ENCODE peak calls at places on chromosome 1, in four cellular contexts. K is mesenchymal stem cell, H is astrocyte, T is breast epithelium. F is an unnamed sample.

GRCh38 chr1:151713044-151713443 is 3.6 kb downstream of the CELF3 start:
- DNase-seq in K (no peak), H (no peak), T (no peak), F (no peak)

GRCh38 chr1:226606311-226607267 is 58.0 kb downstream of the STUM start:
- DNase-seq in K (no peak), H (no peak), T (no peak), F (no peak)

GRCh38 chr1:48469616-48470500 is 2.1 kb downstream of the SPATA6 start:
- DNase-seq in T (peak; percentile 63), K (peak; percentile 8), H (peak; percentile 77), F (peak; percentile 60)

GRCh38 chr1:58755468-58755872 is 28.4 kb downstream of the JUN start:
- DNase-seq in H (peak; percentile 100), K (peak; percentile 97), T (peak; percentile 84), F (peak; percentile 96)

GRCh38 chr1:67317803-67318202 is 10.1 kb downstream of the IL12RB2 start:
- DNase-seq in H (no peak), T (no peak), K (no peak), F (no peak)

GRCh38 chr1:228392111-228392936 is 14.3 kb downstream of the TRIM11 start:
- DNase-seq in T (no peak), K (peak; percentile 44), H (no peak), F (peak; percentile 67)

GRCh38 chr1:158506369-158506987 is 34.5 kb downstream of the OR10R2 start:
- DNase-seq in T (no peak), H (no peak), K (peak; percentile 23), F (peak; percentile 21)

GRCh38 chr1:21763236-21763635 is 19.7 kb downstream of the USP48 start:
- DNase-seq in K (no peak), H (no peak), T (no peak), F (no peak)

GRCh38 chr1:177065430-177065829 is 99.1 kb downstream of the ASTN1 start:
- DNase-seq in H (no peak), T (no peak), K (no peak), F (no peak)

GRCh38 chr1:203464226-203464625 is 11.4 kb upstream of the PRELP start:
- DNase-seq in T (peak; percentile 67), K (no peak), H (peak; percentile 38), F (no peak)

GRCh38 chr1:66251521-66251920 is 282.4 kb upstream of the SGIP1 start:
- DNase-seq in T (no peak), H (no peak), K (peak; percentile 29), F (no peak)

GRCh38 chr1:197463142-197463541 is 195.1 kb downstream of the CRB1 start:
- DNase-seq in K (no peak), H (no peak), T (no peak), F (no peak)

GRCh38 chr1:178796013-178796412 is 71.0 kb downstream of the RALGPS2 start:
- DNase-seq in K (no peak), H (no peak), T (no peak), F (no peak)

DNA sequence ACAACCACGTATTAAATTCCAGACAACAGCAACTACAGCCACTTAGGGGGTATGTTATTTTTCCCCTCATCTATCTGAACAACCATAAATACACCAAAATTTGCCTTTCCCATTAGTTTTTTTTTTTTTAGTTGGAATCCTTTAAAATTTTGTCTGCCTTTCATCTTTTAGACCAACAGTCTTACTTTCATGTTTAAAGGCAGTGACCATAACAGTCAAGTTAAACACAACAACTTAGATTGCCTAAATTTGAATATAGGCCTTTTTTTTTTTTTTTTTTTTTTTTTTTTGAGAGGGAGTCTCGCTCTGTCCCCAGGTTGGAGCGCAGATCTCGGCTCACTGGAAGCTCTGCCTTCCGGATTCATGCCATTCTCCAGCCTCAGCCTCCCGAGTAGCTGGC is 3.4 kb downstream of the GPBP1L1 start:
- DNase-seq in T (no peak), H (no peak), K (no peak), F (no peak)
- H3K27ac ChIP-seq in T (peak overlapping the region; percentile 48), H (no peak overlapping the region), K (no peak overlapping the region), F (no peak overlapping the region)

DNA sequence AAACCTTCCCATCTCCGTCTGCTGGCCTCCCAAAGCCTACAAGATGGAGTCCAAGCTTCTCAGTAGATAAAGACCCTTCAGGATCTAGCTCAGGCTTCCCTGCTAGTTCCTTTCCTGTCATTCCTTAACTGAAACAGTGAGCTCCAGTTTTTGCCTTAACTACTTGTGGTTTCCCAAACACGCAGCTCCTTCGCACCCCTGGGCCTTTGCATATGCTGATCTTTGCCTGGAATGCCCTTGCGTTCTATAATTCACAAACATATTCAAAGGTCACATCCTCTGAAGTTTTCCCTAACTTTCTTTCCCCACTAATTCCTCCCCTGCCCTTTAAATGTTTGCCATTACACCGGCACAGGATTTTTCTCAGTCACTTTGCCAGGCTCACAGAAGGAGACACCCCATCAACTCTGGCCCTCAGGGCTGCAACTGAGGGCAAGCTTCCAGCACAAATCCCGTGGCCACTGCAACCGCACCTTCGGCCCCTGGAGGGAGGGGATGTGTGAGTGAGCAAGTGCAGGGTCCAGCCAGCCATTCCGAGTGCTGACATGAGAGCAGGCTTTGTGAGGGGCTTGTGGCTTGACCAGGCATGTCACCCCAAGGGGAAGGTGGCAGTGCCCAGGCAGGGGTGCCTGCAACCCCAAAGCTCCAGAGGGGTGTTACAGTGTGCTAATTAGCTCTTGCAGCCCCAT is 41.3 kb downstream of the RAB3B start:
- DNase-seq in K (no peak), T (no peak), H (no peak), F (no peak)
- H3K27ac ChIP-seq in K (no peak overlapping the region), T (peak overlapping the region; percentile 18), H (no peak overlapping the region), F (no peak overlapping the region)

DNA sequence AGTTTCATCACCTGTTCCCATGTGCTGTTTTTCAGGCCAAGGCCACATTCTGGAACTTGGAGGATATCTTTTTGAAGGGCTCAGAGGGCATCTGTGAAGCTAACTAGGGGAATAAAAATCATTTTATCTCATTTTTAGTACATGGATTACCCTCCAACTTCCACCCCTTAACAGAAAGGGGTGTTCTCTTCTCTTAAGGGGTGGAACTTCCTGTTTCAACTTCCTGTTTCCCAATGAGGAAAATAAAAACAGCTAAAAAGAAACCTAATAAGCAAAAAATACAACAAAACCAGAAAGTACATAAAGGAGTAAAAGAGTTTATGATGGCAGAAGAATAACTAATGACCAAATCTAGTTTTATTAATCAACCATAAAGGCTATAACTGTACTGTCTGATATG is 24.8 kb upstream of the SLC22A15 start:
- DNase-seq in T (no peak), H (no peak), K (no peak), F (no peak)
- H3K27ac ChIP-seq in T (no peak overlapping the region), H (no peak overlapping the region), K (no peak overlapping the region), F (no peak overlapping the region)

DNA sequence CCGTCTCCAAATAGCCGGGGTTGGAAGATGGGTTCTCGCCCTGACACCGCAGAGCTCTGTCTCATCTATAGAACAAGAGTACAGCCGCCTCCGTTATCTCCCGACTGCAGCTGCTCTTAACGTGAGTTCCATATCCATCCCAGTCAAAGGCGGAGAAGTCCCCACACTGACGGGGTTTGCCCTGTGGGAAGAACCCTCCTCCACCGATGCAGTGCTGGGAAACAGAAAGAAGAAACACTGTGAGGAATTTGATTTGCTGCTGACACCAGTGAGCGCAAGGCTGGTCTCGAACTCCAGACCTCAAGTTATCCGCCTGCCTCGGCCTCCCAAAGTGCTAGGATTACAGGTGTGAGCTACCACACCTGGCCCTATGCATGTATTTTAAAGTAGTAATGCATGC is 9.5 kb downstream of the ITLN2 start:
- DNase-seq in K (no peak), T (no peak), H (no peak), F (no peak)
- H3K27ac ChIP-seq in K (no peak overlapping the region), T (no peak overlapping the region), H (no peak overlapping the region), F (no peak overlapping the region)

DNA sequence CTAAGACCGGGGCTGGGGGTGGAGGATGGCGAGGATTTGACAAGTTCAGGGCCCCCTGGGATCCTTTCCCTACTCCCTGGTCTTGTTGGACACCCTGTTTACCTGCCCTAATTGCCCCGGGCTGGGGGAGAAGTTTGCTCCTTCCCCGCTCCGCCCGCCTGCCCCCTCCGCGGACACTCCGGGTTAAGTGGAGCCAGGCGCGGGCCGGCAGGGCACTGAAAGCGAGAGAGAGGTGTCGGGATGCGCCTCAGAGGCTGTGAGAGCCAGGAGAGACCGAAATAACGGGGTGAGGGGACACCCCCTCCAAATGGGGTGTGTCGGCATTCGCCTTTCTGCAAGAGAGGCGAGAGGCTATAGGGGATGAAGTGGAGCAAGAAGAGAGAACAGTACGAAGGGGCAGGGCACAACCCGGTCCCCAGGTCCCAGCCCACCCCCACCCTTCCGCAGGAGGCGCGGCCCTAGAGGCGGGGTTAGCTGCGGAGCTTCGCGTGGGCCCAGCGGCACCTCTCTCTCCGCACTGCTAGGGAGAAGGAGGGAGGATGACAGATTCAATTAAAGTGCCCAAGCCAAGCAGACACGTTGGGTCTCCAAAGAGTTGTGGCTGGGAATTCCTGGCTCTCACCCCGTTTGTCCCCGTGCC is 3.8 kb downstream of the EFNA3 start:
- DNase-seq in K (no peak), H (no peak), T (no peak), F (no peak)
- H3K27ac ChIP-seq in K (no peak overlapping the region), H (no peak overlapping the region), T (peak overlapping the region; percentile 94), F (no peak overlapping the region)

GRCh38 chr1:182631954-182632353 is 27.8 kb upstream of the RGS16 start:
- DNase-seq in H (no peak), T (no peak), K (no peak), F (no peak)
- H3K27ac ChIP-seq in H (no peak overlapping the region), T (no peak overlapping the region), K (no peak overlapping the region), F (no peak overlapping the region)

GRCh38 chr1:93728480-93729131 is 47.0 kb upstream of the BCAR3 start:
- DNase-seq in K (no peak), H (no peak), T (peak; percentile 38), F (no peak)

GRCh38 chr1:93730621-93731020 is 49.0 kb upstream of the BCAR3 start:
- DNase-seq in T (no peak), K (no peak), H (no peak), F (no peak)

GRCh38 chr1:93732514-93732913 is 50.9 kb upstream of the BCAR3 start:
- DNase-seq in H (no peak), K (no peak), T (no peak), F (no peak)

GRCh38 chr1:93733340-93733739 is 51.7 kb upstream of the BCAR3 start:
- DNase-seq in H (no peak), K (no peak), T (no peak), F (no peak)

GRCh38 chr1:93729502-93729901 is 47.9 kb upstream of the BCAR3 start:
- DNase-seq in H (no peak), T (no peak), K (no peak), F (no peak)
- H3K27ac ChIP-seq in H (no peak overlapping the region), T (no peak overlapping the region), K (no peak overlapping the region), F (no peak overlapping the region)

GRCh38 chr1:10539411-10540043 is 64.8 kb downstream of the PEX14 start:
- DNase-seq in K (peak; percentile 63), T (no peak), H (peak; percentile 81), F (peak; percentile 33)

GRCh38 chr1:10538608-10539355 is 64.0 kb downstream of the PEX14 start:
- DNase-seq in H (no peak), K (peak; percentile 34), T (no peak), F (no peak)

GRCh38 chr1:10536133-10536768 is 61.5 kb downstream of the PEX14 start:
- DNase-seq in T (no peak), K (no peak), H (no peak), F (no peak)

GRCh38 chr1:10534519-10534918 is 59.8 kb downstream of the PEX14 start:
- DNase-seq in H (no peak), K (no peak), T (no peak), F (no peak)

GRCh38 chr1:10537082-10537766 is 62.5 kb downstream of the PEX14 start:
- DNase-seq in K (no peak), T (no peak), H (no peak), F (no peak)
- H3K27ac ChIP-seq in K (no peak overlapping the region), T (no peak overlapping the region), H (no peak overlapping the region), F (no peak overlapping the region)

GRCh38 chr1:41215623-41216022 is 26.5 kb downstream of the SCMH1 start:
- DNase-seq in T (no peak), H (no peak), K (no peak), F (no peak)
- H3K27ac ChIP-seq in T (no peak overlapping the region), H (no peak overlapping the region), K (no peak overlapping the region), F (no peak overlapping the region)